ENCODE peak calls at places on chromosomes 6 and 20, in six cellular contexts. Y is tibial nerve; A is uterus; Z is activated CD4-positive, alpha-beta T cell treated with anti-CD3 and anti-CD28 coated beads, Interleukin-2, amount 50 U/mL, for 1 hour; U is mammary epithelial cell; K is A549. V is an unnamed sample.

GRCh38 chr6:70059047-70059719 is 192.8 kb downstream of the COL19A1 start:
- DNase-seq in A (no peak), U (no peak), Y (no peak), Z (no peak), K (no peak), V (no peak)

GRCh38 chr20:61810066-61810708 is 255.5 kb downstream of the TAF4 start:
- DNase-seq in U (no peak), K (no peak), Y (no peak), Z (no peak), A (no peak), V (no peak)

GRCh38 chr6:90701146-90701781 is 114.4 kb upstream of the MAP3K7 start:
- DNase-seq in Z (no peak), A (no peak), Y (no peak), K (peak), U (no peak), V (peak)

GRCh38 chr6:43943099-43943766 is 173.2 kb downstream of the VEGFA start:
- DNase-seq in Z (no peak), Y (no peak), U (no peak), K (no peak), A (no peak), V (no peak)

GRCh38 chr6:42075159-42075838 is 25.0 kb downstream of the TAF8 start:
- DNase-seq in K (peak), A (peak), Z (peak), U (peak), Y (peak), V (no peak)

GRCh38 chr20:49030954-49031619 is 15.0 kb upstream of the CSE1L start:
- DNase-seq in Z (no peak), U (no peak), K (no peak), A (peak), Y (no peak), V (no peak)

GRCh38 chr6:134250776-134251175 is 67.1 kb downstream of the SGK1 start:
- DNase-seq in A (no peak), U (no peak), Z (no peak), Y (no peak), K (no peak), V (no peak)

GRCh38 chr6:32298632-32299336 is 72.9 kb downstream of the TSBP1 start:
- DNase-seq in A (no peak), Y (no peak), Z (no peak), K (peak), U (no peak), V (no peak)

GRCh38 chr6:131062245-131063027 is 609 bp downstream of the EPB41L2 start:
- DNase-seq in Z (peak), K (no peak), A (peak), U (no peak), Y (no peak), V (no peak)

GRCh38 chr6:96907498-96907897 is 9.8 kb upstream of the NDUFAF4 start:
- DNase-seq in Z (no peak), Y (no peak), A (no peak), K (no peak), U (no peak), V (no peak)

GRCh38 chr6:41439524-41440418 is 104.4 kb downstream of the NCR2 start:
- DNase-seq in Y (no peak), K (no peak), A (no peak), Z (no peak), U (no peak), V (no peak)